ENCODE peak calls at places on chromosome 7, in ten cellular contexts. V, Z, X, N, L, K, C, A, D and I are unnamed samples.

GRCh38 chr7:54426406-54426805 is 115.8 kb upstream of the VSTM2A start:
- DNase-seq in L (no peak), D (no peak), K (no peak), Z (no peak), C (no peak), N (no peak), V (no peak), X (no peak), A (no peak), I (no peak)

GRCh38 chr7:110775046-110775445 is 315.9 kb upstream of the LRRN3 start:
- DNase-seq in X (no peak), K (no peak), N (no peak), V (peak; percentile 33), L (no peak), C (no peak), A (peak; percentile 74), D (no peak), Z (no peak), I (no peak)

GRCh38 chr7:139720705-139721231 is 57.0 kb downstream of the HIPK2 start:
- DNase-seq in V (no peak), C (no peak), Z (peak; percentile 33), A (peak; percentile 56), D (no peak), L (no peak), N (no peak), X (no peak), K (no peak), I (no peak)

GRCh38 chr7:98641646-98642489 is 24.8 kb downstream of the NPTX2 start:
- DNase-seq in D (no peak), L (no peak), V (no peak), X (no peak), A (no peak), Z (no peak), K (no peak), N (no peak), C (no peak), I (peak; percentile 30)

GRCh38 chr7:125823538-125823937 is 893.9 kb upstream of the POT1 start:
- DNase-seq in Z (no peak), L (no peak), C (no peak), D (no peak), V (no peak), N (no peak), X (no peak), K (no peak), A (no peak), I (no peak)

GRCh38 chr7:77276120-77276519 is 76.5 kb upstream of the FGL2 start:
- DNase-seq in Z (no peak), X (no peak), V (no peak), C (no peak), N (no peak), L (no peak), A (no peak), D (no peak), K (no peak), I (no peak)

GRCh38 chr7:44845476-44845875 is 2.4 kb downstream of the H2AZ2 start:
- DNase-seq in C (no peak), Z (no peak), A (no peak), D (no peak), K (no peak), N (no peak), V (no peak), L (no peak), X (no peak), I (no peak)

GRCh38 chr7:30659312-30659711 is 22.9 kb downstream of the CRHR2 start:
- DNase-seq in Z (no peak), L (no peak), K (no peak), C (no peak), V (no peak), X (no peak), D (no peak), N (no peak), A (no peak), I (no peak)

GRCh38 chr7:75033826-75034225 is 39.8 kb downstream of the RCC1L start:
- DNase-seq in D (no peak), Z (no peak), A (no peak), L (no peak), K (no peak), V (no peak), C (no peak), X (no peak), N (no peak), I (no peak)

GRCh38 chr7:30776971-30777370 is 5.8 kb downstream of the MINDY4 start:
- DNase-seq in N (no peak), V (no peak), A (no peak), X (no peak), C (no peak), Z (no peak), D (no peak), L (no peak), K (no peak), I (no peak)

GRCh38 chr7:155916926-155917655 is 104.8 kb upstream of the SHH start:
- DNase-seq in C (no peak), N (no peak), V (no peak), D (no peak), A (no peak), Z (no peak), L (no peak), X (no peak), K (no peak), I (no peak)

GRCh38 chr7:79199266-79199665 is 254.2 kb downstream of the MAGI2 start:
- DNase-seq in Z (no peak), L (no peak), V (no peak), C (no peak), N (no peak), A (no peak), X (no peak), K (no peak), D (no peak), I (no peak)

GRCh38 chr7:95874541-95875265 is 102.3 kb downstream of the DYNC1I1 start:
- DNase-seq in V (no peak), X (no peak), K (no peak), D (no peak), L (no peak), Z (no peak), C (no peak), A (no peak), N (no peak), I (no peak)

GRCh38 chr7:65731562-65732035 is 141.3 kb upstream of the VKORC1L1 start:
- DNase-seq in N (peak; percentile 35), D (no peak), V (peak; percentile 1), A (no peak), C (peak; percentile 57), X (no peak), K (no peak), Z (peak; percentile 39), L (no peak), I (peak; percentile 58)

GRCh38 chr7:53811555-53812079 is 730.6 kb upstream of the VSTM2A start:
- DNase-seq in Z (no peak), K (peak; percentile 1), N (no peak), C (no peak), L (no peak), D (no peak), V (no peak), A (no peak), X (no peak), I (no peak)

GRCh38 chr7:93203496-93203895 is 22.8 kb downstream of the HEPACAM2 start:
- DNase-seq in A (no peak), Z (no peak), X (no peak), C (no peak), L (no peak), V (no peak), N (no peak), K (no peak), D (peak; percentile 82), I (peak; percentile 95)